ENCODE peak calls at places on chromosomes 6 and 20, in five cellular contexts. M, H, Y, U and O are unnamed samples.

GRCh38 chr6:112936476-112936875 is 589.3 kb downstream of the RFPL4B start:
- DNase-seq in Y (no peak), M (no peak), H (no peak), U (no peak), O (no peak)

GRCh38 chr6:5941188-5941587 is 65.5 kb downstream of the NRN1 start:
- DNase-seq in U (no peak), M (no peak), Y (no peak), H (no peak), O (no peak)

GRCh38 chr20:38113401-38114325 is 51.4 kb downstream of the TGM2 start:
- DNase-seq in M (peak; percentile 78), Y (no peak), U (peak; percentile 82), H (no peak), O (peak; percentile 27)

GRCh38 chr6:29336269-29336668 is 32.4 kb downstream of the OR5V1 start:
- DNase-seq in H (no peak), Y (no peak), M (no peak), U (no peak), O (no peak)

GRCh38 chr6:169785566-169785965 is 34.1 kb downstream of the ERMARD start:
- DNase-seq in U (no peak), Y (no peak), M (no peak), H (no peak), O (no peak)

GRCh38 chr6:166387642-166388325 is 5.0 kb upstream of the MPC1 start:
- DNase-seq in Y (no peak), H (no peak), M (peak; percentile 90), U (no peak), O (no peak)

GRCh38 chr6:46011241-46012085 is 4.2 kb downstream of the CLIC5 start:
- DNase-seq in Y (peak; percentile 71), M (peak; percentile 34), H (no peak), U (no peak), O (no peak)

GRCh38 chr6:158796353-158796752 is 22.8 kb downstream of the EZR start:
- DNase-seq in M (no peak), H (no peak), U (no peak), Y (no peak), O (no peak)

GRCh38 chr6:33655155-33655554 is 34.0 kb downstream of the ITPR3 start:
- DNase-seq in Y (no peak), M (no peak), H (peak; percentile 91), U (no peak), O (no peak)

GRCh38 chr6:11712760-11713159 is 65.8 kb downstream of the ADTRP start:
- DNase-seq in M (no peak), U (no peak), H (no peak), Y (no peak), O (no peak)

GRCh38 chr6:6856538-6857523 is 250.9 kb upstream of the RREB1 start:
- DNase-seq in U (no peak), H (peak; percentile 45), Y (peak; percentile 71), M (no peak), O (no peak)

GRCh38 chr20:19915111-19915798 is 101.9 kb upstream of the NAA20 start:
- DNase-seq in H (no peak), U (no peak), Y (no peak), M (no peak), O (no peak)

GRCh38 chr6:158969148-158969547 is 30.9 kb downstream of the RSPH3 start:
- DNase-seq in U (no peak), Y (no peak), H (no peak), M (no peak), O (no peak)

GRCh38 chr6:9623985-9624384 is 790.9 kb downstream of the TFAP2A start:
- DNase-seq in H (no peak), M (no peak), U (no peak), Y (no peak), O (no peak)

GRCh38 chr6:126176266-126176665 is 163.6 kb upstream of the CENPW start:
- DNase-seq in M (peak; percentile 18), H (peak; percentile 8), U (no peak), Y (no peak), O (no peak)

GRCh38 chr6:34132486-34133185 is 13.3 kb downstream of the GRM4 start:
- DNase-seq in Y (no peak), U (peak; percentile 86), M (peak; percentile 17), H (no peak), O (no peak)

GRCh38 chr6:151254451-151255081 is 14.8 kb downstream of the AKAP12 start:
- DNase-seq in U (no peak), H (no peak), M (no peak), Y (no peak), O (no peak)

GRCh38 chr6:4487538-4487937 is 288.7 kb upstream of the CDYL start:
- DNase-seq in M (peak; percentile 26), U (no peak), Y (no peak), H (no peak), O (peak; percentile 82)

GRCh38 chr20:24892522-24892921 is 56.5 kb upstream of the CST7 start:
- DNase-seq in H (no peak), M (no peak), Y (no peak), U (no peak), O (no peak)

GRCh38 chr20:39581034-39581433 is 618.9 kb downstream of the DHX35 start:
- DNase-seq in H (no peak), M (no peak), Y (no peak), U (no peak), O (no peak)

GRCh38 chr6:36566418-36566905 is 19.2 kb upstream of the STK38 start:
- DNase-seq in U (no peak), M (peak; percentile 99), H (no peak), Y (no peak), O (no peak)

GRCh38 chr6:45421700-45422540 is 44.2 kb upstream of the SUPT3H start:
- DNase-seq in M (peak; percentile 16), U (peak; percentile 69), H (peak; percentile 76), Y (no peak), O (no peak)

GRCh38 chr6:145151624-145152023 is 583.7 kb downstream of the EPM2A start:
- DNase-seq in M (no peak), H (no peak), U (no peak), Y (no peak), O (no peak)

GRCh38 chr6:107618672-107619071 is 128.8 kb downstream of the SOBP start:
- DNase-seq in M (no peak), U (no peak), Y (peak; percentile 86), H (no peak), O (no peak)
- H3K4me2 ChIP-seq in M (no peak overlapping the region), U (no peak overlapping the region), Y (peak overlapping the region; percentile 60), H (no peak overlapping the region), O (no peak overlapping the region)

GRCh38 chr6:167944130-167944529 is 53.3 kb upstream of the KIF25 start:
- DNase-seq in U (no peak), H (no peak), M (no peak), Y (no peak), O (no peak)
- TF ChIP-seq ZBTB33 in U (no peak), H (no peak), M (no peak), Y (no peak), O (no peak)

DNA sequence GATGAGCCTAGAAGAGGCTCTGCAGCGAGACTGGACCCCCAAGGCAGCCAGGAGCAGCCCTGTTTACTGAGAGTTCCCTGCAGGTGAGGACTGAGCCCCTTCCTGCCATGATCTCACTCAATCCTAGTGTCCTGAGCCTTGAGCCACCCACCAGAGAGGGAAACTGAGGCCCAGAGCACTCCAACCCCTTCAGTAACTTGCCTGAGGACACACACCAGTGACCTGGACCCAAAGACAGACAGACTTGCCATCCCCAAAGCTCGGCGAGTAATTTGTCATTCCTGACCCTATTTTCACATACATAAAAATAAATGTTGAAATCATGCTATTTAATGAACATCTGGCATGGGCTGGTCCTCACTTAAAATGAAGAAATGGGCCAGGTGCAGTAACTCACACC is 16.7 kb downstream of the BMP7 start:
- DNase-seq in Y (no peak), U (no peak), M (no peak), H (no peak), O (no peak)
- H3K4me2 ChIP-seq in Y (no peak overlapping the region), U (no peak overlapping the region), M (no peak overlapping the region), H (no peak overlapping the region), O (no peak overlapping the region)

GRCh38 chr6:24394777-24395437 is 7.8 kb upstream of the MRS2 start:
- DNase-seq in H (no peak), Y (no peak), M (no peak), U (no peak), O (no peak)
- TF ChIP-seq ZBTB33 in H (no peak), Y (no peak), M (no peak), U (no peak), O (no peak)